ENCODE peak calls at places on chromosomes 5 and 9, in four cellular contexts. One of them, this sample, is unnamed.

GRCh38 chr9:99966720-99967119 is 60.3 kb downstream of the STX17 start:
- DNase-seq in breast epithelium: no peak
- DNase-seq in uterus: no peak
- DNase-seq in vagina: no peak
- DNase-seq in this sample: no peak

GRCh38 chr9:100440071-100440470 is 13.1 kb downstream of the MSANTD3 start:
- DNase-seq in vagina: no peak
- DNase-seq in breast epithelium: no peak
- DNase-seq in uterus: no peak
- DNase-seq in this sample: no peak

GRCh38 chr5:9197881-9198260 is 348.0 kb downstream of the SEMA5A start:
- DNase-seq in vagina: no peak
- DNase-seq in breast epithelium: no peak
- DNase-seq in uterus: no peak
- DNase-seq in this sample: no peak

GRCh38 chr9:131274674-131275331 is 1.5 kb downstream of the FAM78A start:
- DNase-seq in uterus: no peak
- DNase-seq in breast epithelium: no peak
- DNase-seq in vagina: no peak
- DNase-seq in this sample: no peak

GRCh38 chr5:777756-778161 is 6.8 kb downstream of the ZDHHC11B start:
- DNase-seq in vagina: peak; percentile 96
- DNase-seq in uterus: peak; percentile 24
- DNase-seq in breast epithelium: no peak
- DNase-seq in this sample: no peak

GRCh38 chr9:129221233-129221632 is 43.2 kb upstream of the IER5L start:
- DNase-seq in uterus: no peak
- DNase-seq in breast epithelium: no peak
- DNase-seq in vagina: no peak
- DNase-seq in this sample: no peak

GRCh38 chr9:88198346-88198807 is 60.1 kb upstream of the SPATA31C2 start:
- DNase-seq in breast epithelium: no peak
- DNase-seq in uterus: peak; percentile 36
- DNase-seq in vagina: no peak
- DNase-seq in this sample: no peak

GRCh38 chr9:71353723-71354122 is 232.3 kb upstream of the TRPM3 start:
- DNase-seq in breast epithelium: no peak
- DNase-seq in vagina: no peak
- DNase-seq in uterus: no peak
- DNase-seq in this sample: no peak

GRCh38 chr9:132804576-132805295 is 73.3 kb downstream of the AK8 start:
- DNase-seq in vagina: peak; percentile 93
- DNase-seq in uterus: no peak
- DNase-seq in breast epithelium: no peak
- DNase-seq in this sample: no peak

GRCh38 chr5:102975457-102976182 is 144.3 kb downstream of the GIN1 start:
- DNase-seq in vagina: no peak
- DNase-seq in uterus: no peak
- DNase-seq in breast epithelium: no peak
- DNase-seq in this sample: no peak

GRCh38 chr5:14364576-14365472 is 216.8 kb upstream of the OTULINL start:
- DNase-seq in vagina: no peak
- DNase-seq in uterus: no peak
- DNase-seq in breast epithelium: no peak
- DNase-seq in this sample: no peak

GRCh38 chr5:158020555-158021418 is 161.8 kb upstream of the CLINT1 start:
- DNase-seq in vagina: no peak
- DNase-seq in uterus: no peak
- DNase-seq in breast epithelium: no peak
- DNase-seq in this sample: no peak

GRCh38 chr5:148805323-148806290 is 20.8 kb upstream of the ADRB2 start:
- DNase-seq in vagina: no peak
- DNase-seq in uterus: no peak
- DNase-seq in breast epithelium: no peak
- DNase-seq in this sample: no peak

GRCh38 chr5:36442352-36442751 is 140.7 kb upstream of the RANBP3L start:
- DNase-seq in uterus: no peak
- DNase-seq in vagina: no peak
- DNase-seq in breast epithelium: no peak
- DNase-seq in this sample: no peak

GRCh38 chr9:89954229-89954628 is 349.4 kb downstream of the GADD45G start:
- DNase-seq in uterus: no peak
- DNase-seq in vagina: no peak
- DNase-seq in breast epithelium: no peak
- DNase-seq in this sample: no peak

GRCh38 chr5:5298841-5299543 is 123.5 kb upstream of the ICE1 start:
- DNase-seq in breast epithelium: no peak
- DNase-seq in vagina: no peak
- DNase-seq in uterus: no peak
- DNase-seq in this sample: no peak

GRCh38 chr9:97906236-97906831 is 16.0 kb downstream of the TRMO start:
- DNase-seq in uterus: no peak
- DNase-seq in vagina: no peak
- DNase-seq in breast epithelium: no peak
- DNase-seq in this sample: no peak

GRCh38 chr5:133531634-133532033 is 80.7 kb downstream of the FSTL4 start:
- DNase-seq in breast epithelium: peak; percentile 29
- DNase-seq in vagina: no peak
- DNase-seq in uterus: no peak
- DNase-seq in this sample: no peak

GRCh38 chr9:126942369-126942768 is 27.8 kb downstream of the RALGPS1 start:
- DNase-seq in vagina: no peak
- DNase-seq in breast epithelium: no peak
- DNase-seq in uterus: no peak
- DNase-seq in this sample: no peak

GRCh38 chr5:11683666-11684065 is 220.6 kb downstream of the CTNND2 start:
- DNase-seq in breast epithelium: no peak
- DNase-seq in uterus: no peak
- DNase-seq in vagina: no peak
- DNase-seq in this sample: no peak

GRCh38 chr5:33936381-33937016 is at the start of gene RXFP3:
- DNase-seq in breast epithelium: no peak
- DNase-seq in uterus: no peak
- DNase-seq in vagina: no peak
- DNase-seq in this sample: no peak

GRCh38 chr9:127569819-127570401 is 42.2 kb upstream of the STXBP1 start:
- DNase-seq in uterus: no peak
- DNase-seq in vagina: no peak
- DNase-seq in breast epithelium: no peak
- DNase-seq in this sample: no peak

GRCh38 chr5:143448518-143448917 is 45.0 kb upstream of the NR3C1 start:
- DNase-seq in vagina: no peak
- DNase-seq in uterus: no peak
- DNase-seq in breast epithelium: no peak
- DNase-seq in this sample: no peak

GRCh38 chr5:40270274-40270855 is 409.4 kb upstream of the PTGER4 start:
- DNase-seq in vagina: no peak
- DNase-seq in breast epithelium: no peak
- DNase-seq in uterus: no peak
- DNase-seq in this sample: no peak
- TF ChIP-seq POLR2A in vagina: no peak
- TF ChIP-seq POLR2A in breast epithelium: no peak
- TF ChIP-seq POLR2A in uterus: no peak
- TF ChIP-seq POLR2A in this sample: no peak

GRCh38 chr9:91761362-91761761 is 188.7 kb downstream of the ROR2 start:
- DNase-seq in breast epithelium: no peak
- DNase-seq in uterus: no peak
- DNase-seq in vagina: no peak
- DNase-seq in this sample: no peak
- TF ChIP-seq CTCF in breast epithelium: no peak
- TF ChIP-seq CTCF in uterus: no peak
- TF ChIP-seq CTCF in vagina: no peak
- TF ChIP-seq CTCF in this sample: peak; percentile 24

GRCh38 chr9:19378154-19378553 is 1.9 kb downstream of the RPS6 start:
- DNase-seq in vagina: no peak
- DNase-seq in breast epithelium: no peak
- DNase-seq in uterus: no peak
- DNase-seq in this sample: no peak

GRCh38 chr9:19379283-19379682 is 753 bp downstream of the RPS6 start:
- DNase-seq in uterus: no peak
- DNase-seq in breast epithelium: no peak
- DNase-seq in vagina: no peak
- DNase-seq in this sample: no peak

GRCh38 chr9:19376931-19377330 is 3.1 kb downstream of the RPS6 start:
- DNase-seq in uterus: no peak
- DNase-seq in vagina: no peak
- DNase-seq in breast epithelium: no peak
- DNase-seq in this sample: no peak

GRCh38 chr9:19379697-19380046 is 364 bp downstream of the RPS6 start:
- DNase-seq in vagina: no peak
- DNase-seq in breast epithelium: no peak
- DNase-seq in uterus: no peak
- DNase-seq in this sample: no peak

DNA sequence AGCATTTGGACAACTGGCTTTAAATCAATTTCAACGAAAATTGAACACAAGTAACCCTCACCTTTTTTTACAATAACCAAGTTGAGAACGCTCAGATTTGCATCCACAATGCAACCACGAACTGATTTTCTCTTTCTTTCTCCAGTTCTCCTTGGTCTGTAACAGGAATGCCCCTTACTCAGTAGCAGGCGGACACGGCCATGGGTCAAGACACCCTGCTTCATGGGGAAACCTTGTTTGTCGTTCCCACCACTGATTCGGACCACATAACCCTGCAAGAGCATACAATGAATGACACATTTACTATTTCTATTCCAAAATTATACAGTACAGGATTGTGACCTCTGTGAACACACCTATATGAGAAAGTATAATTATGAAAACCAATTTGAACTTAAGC is 1.4 kb downstream of the RPS6 start:
- DNase-seq in uterus: no peak
- DNase-seq in breast epithelium: no peak
- DNase-seq in vagina: no peak
- DNase-seq in this sample: no peak
- TF ChIP-seq POLR2A in uterus: no peak
- TF ChIP-seq POLR2A in breast epithelium: no peak
- TF ChIP-seq POLR2A in vagina: no peak
- TF ChIP-seq POLR2A in this sample: no peak

GRCh38 chr5:179143446-179143845 is 83.3 kb downstream of the ZNF354C start:
- DNase-seq in vagina: no peak
- DNase-seq in breast epithelium: no peak
- DNase-seq in uterus: no peak
- DNase-seq in this sample: no peak
- TF ChIP-seq CTCF in vagina: no peak
- TF ChIP-seq CTCF in breast epithelium: no peak
- TF ChIP-seq CTCF in uterus: peak; percentile 8
- TF ChIP-seq CTCF in this sample: no peak

GRCh38 chr5:135349886-135350285 is 49.1 kb downstream of the MACROH2A1 start:
- DNase-seq in breast epithelium: no peak
- DNase-seq in vagina: no peak
- DNase-seq in uterus: no peak
- DNase-seq in this sample: no peak
- TF ChIP-seq POLR2A in breast epithelium: no peak
- TF ChIP-seq POLR2A in vagina: no peak
- TF ChIP-seq POLR2A in uterus: no peak
- TF ChIP-seq POLR2A in this sample: no peak

DNA sequence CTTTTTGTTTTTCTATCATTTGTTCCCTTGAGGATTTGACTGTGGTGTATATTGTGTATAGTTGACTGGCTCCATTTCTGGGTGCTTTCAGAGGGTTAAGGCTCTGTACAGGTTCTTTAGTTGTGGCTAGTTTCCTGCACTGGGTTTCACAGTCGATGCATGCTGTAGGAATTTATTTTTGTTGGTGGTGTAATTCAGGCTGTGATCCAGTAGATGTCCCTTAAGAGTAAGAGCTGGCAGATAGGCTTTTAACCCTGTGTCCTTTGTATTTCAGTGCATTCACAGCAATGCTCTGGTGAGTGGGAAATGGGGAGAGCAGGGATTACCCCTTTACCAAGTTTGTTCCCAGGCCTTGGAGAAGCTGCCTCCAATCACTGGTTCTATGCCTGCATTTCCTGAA is 112.9 kb downstream of the SPATA31D1 start:
- DNase-seq in vagina: no peak
- DNase-seq in uterus: no peak
- DNase-seq in breast epithelium: no peak
- DNase-seq in this sample: no peak
- TF ChIP-seq CTCF in vagina: no peak
- TF ChIP-seq CTCF in uterus: no peak
- TF ChIP-seq CTCF in breast epithelium: no peak
- TF ChIP-seq CTCF in this sample: no peak

GRCh38 chr5:72106922-72107873 is at the start of gene MAP1B:
- DNase-seq in vagina: no peak
- DNase-seq in uterus: peak; percentile 66
- DNase-seq in breast epithelium: no peak
- DNase-seq in this sample: no peak
- TF ChIP-seq POLR2A in vagina: no peak
- TF ChIP-seq POLR2A in uterus: peak; percentile 13
- TF ChIP-seq POLR2A in breast epithelium: no peak
- TF ChIP-seq POLR2A in this sample: no peak